ENCODE peak calls at places on chromosomes 6 and 20, in six cellular contexts. S is breast epithelium, B is right cardiac atrium, C is GM23248, P is AG10803, K is HCT116. N is an unnamed sample.

GRCh38 chr6:110329729-110330436 is 28.3 kb downstream of the METTL24 start:
- DNase-seq in K (no peak), S (no peak), P (peak), B (no peak), C (peak), N (no peak)

GRCh38 chr6:107116328-107116892 is 1.1 kb upstream of the BEND3 start:
- DNase-seq in K (no peak), S (no peak), B (no peak), P (no peak), C (peak), N (no peak)

GRCh38 chr6:115838763-115839401 is 221.8 kb downstream of the FRK start:
- DNase-seq in S (no peak), C (peak), P (peak), B (no peak), K (peak), N (peak)

GRCh38 chr6:16276991-16277981 is 38.9 kb downstream of the GMPR start:
- DNase-seq in B (peak), K (peak), S (no peak), C (peak), P (peak), N (peak)

GRCh38 chr6:110331383-110331782 is 26.8 kb downstream of the METTL24 start:
- DNase-seq in S (no peak), P (no peak), B (no peak), K (no peak), C (no peak), N (no peak)

GRCh38 chr6:72850469-72850868 is 228.6 kb downstream of the KCNQ5 start:
- DNase-seq in S (no peak), K (no peak), B (no peak), P (no peak), C (no peak), N (no peak)

GRCh38 chr6:11282245-11282644 is 49.8 kb upstream of the NEDD9 start:
- DNase-seq in S (no peak), B (no peak), K (no peak), C (no peak), P (no peak), N (no peak)

GRCh38 chr6:150134280-150134920 is 8.4 kb upstream of the PPP1R14C start:
- DNase-seq in C (no peak), B (no peak), P (no peak), S (no peak), K (no peak), N (no peak)

GRCh38 chr20:45032781-45033180 is 66.5 kb downstream of the STK4 start:
- DNase-seq in P (peak), C (peak), K (no peak), B (no peak), S (no peak), N (no peak)

GRCh38 chr6:156780117-156780641 is 3.0 kb downstream of the ARID1B start:
- DNase-seq in K (peak), B (no peak), C (peak), S (no peak), P (peak), N (peak)

GRCh38 chr6:153215242-153215641 is 84.2 kb upstream of the RGS17 start:
- DNase-seq in K (no peak), C (no peak), B (no peak), P (peak), S (no peak), N (peak)

GRCh38 chr20:19888269-19888669 is 128.9 kb upstream of the NAA20 start:
- DNase-seq in B (no peak), C (no peak), P (no peak), S (no peak), K (no peak), N (no peak)

GRCh38 chr20:58712116-58712822 is 19.7 kb downstream of the NPEPL1 start:
- DNase-seq in K (no peak), B (no peak), C (no peak), P (no peak), S (no peak), N (no peak)

GRCh38 chr6:84688187-84688878 is 76.1 kb downstream of the TBX18 start:
- DNase-seq in B (no peak), P (peak), C (peak), S (no peak), K (no peak), N (peak)

GRCh38 chr6:12403946-12404647 is 113.9 kb downstream of the EDN1 start:
- DNase-seq in K (no peak), S (no peak), C (peak), P (peak), B (no peak), N (peak)

GRCh38 chr6:308768-309167 is 16.5 kb downstream of the DUSP22 start:
- DNase-seq in B (no peak), S (no peak), C (no peak), P (no peak), K (no peak), N (no peak)

GRCh38 chr6:105810922-105811482 is 275.1 kb upstream of the PRDM1 start:
- DNase-seq in P (no peak), B (no peak), K (no peak), C (no peak), S (no peak), N (no peak)

GRCh38 chr20:21177767-21178166 is 51.9 kb downstream of the KIZ start:
- DNase-seq in B (no peak), S (no peak), P (no peak), K (no peak), C (no peak), N (no peak)

GRCh38 chr6:73248192-73248898 is 14.7 kb downstream of the KHDC1 start:
- DNase-seq in C (no peak), K (no peak), B (no peak), S (no peak), P (no peak), N (no peak)

GRCh38 chr20:57622579-57623381 is 2.6 kb upstream of the ZBP1 start:
- DNase-seq in B (peak), P (peak), K (peak), C (peak), S (peak), N (peak)

GRCh38 chr20:24462461-24463010 is 6.9 kb upstream of the SYNDIG1 start:
- DNase-seq in S (no peak), K (no peak), P (no peak), C (no peak), B (no peak), N (no peak)

GRCh38 chr6:111087871-111088667 is 766 bp downstream of the SLC16A10 start:
- DNase-seq in K (peak), C (peak), S (no peak), B (peak), P (no peak), N (no peak)

GRCh38 chr6:154350293-154350692 is 6.3 kb downstream of the IPCEF1 start:
- DNase-seq in K (no peak), B (no peak), P (no peak), S (no peak), C (peak), N (peak)

GRCh38 chr6:11241793-11242201 is 9.3 kb upstream of the NEDD9 start:
- DNase-seq in K (no peak), P (peak), C (peak), S (no peak), B (peak), N (peak)

GRCh38 chr20:25223179-25223661 is 24.7 kb upstream of the PYGB start:
- DNase-seq in P (peak), C (peak), S (no peak), K (peak), B (no peak), N (peak)

GRCh38 chr20:54177378-54177777 is 3.6 kb upstream of the CYP24A1 start:
- DNase-seq in S (no peak), P (no peak), C (no peak), B (no peak), K (no peak), N (no peak)

GRCh38 chr20:54173653-54174451 is at the start of gene CYP24A1:
- DNase-seq in P (no peak), K (no peak), S (no peak), B (peak), C (peak), N (no peak)

GRCh38 chr20:54178256-54178655 is 4.5 kb upstream of the CYP24A1 start:
- DNase-seq in C (no peak), B (no peak), K (no peak), P (no peak), S (no peak), N (no peak)

GRCh38 chr20:54174452-54175175 is 828 bp upstream of the CYP24A1 start:
- DNase-seq in S (no peak), P (no peak), K (no peak), B (no peak), C (no peak), N (no peak)

DNA sequence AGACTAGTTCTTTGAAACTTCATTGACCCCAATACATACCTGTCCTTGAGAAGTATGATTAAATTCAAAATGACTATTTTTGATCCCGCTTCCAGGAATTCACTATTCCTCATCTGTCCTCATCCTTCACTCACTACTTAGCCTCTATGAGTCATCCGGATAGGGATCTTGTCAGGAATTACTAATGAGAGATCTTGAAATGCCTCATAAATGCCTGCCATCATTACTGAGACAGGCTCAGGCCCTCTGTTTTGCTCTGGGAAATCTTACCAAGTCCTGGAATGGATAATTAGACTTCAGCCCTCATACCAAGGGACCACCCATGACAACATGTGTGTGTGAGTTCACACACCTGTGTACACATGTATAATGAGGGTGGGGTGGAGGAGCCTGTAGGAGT is 2.8 kb upstream of the CYP24A1 start:
- DNase-seq in S (no peak), P (peak), B (no peak), K (no peak), C (peak), N (no peak)
- H3K4me3 ChIP-seq in S (no peak), P (no peak), B (no peak), K (no peak), C (no peak), N (no peak)

DNA sequence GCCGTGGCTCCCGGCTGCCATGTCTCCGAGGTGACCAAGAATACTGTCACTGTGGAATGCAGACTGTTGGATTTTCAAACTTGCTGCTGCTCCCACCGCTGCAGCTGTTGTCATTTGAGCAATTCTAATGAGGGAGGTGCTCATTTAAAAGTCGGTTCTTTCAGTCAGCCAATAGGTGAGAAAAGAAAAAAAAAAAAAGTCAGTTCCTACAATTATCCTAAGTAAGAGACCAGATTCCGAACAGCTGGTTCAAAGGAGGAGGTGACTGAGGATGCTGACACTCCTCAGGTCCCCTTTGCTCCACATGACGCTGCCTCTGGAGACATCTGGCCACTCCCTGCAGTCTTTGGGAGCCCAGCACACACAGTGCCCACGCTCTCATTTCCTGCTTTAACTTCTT is 72.8 kb upstream of the QKI start:
- DNase-seq in S (no peak), C (no peak), K (no peak), P (no peak), B (peak), N (no peak)
- H3K4me3 ChIP-seq in S (no peak), C (no peak), K (no peak), P (no peak), B (no peak), N (no peak)

DNA sequence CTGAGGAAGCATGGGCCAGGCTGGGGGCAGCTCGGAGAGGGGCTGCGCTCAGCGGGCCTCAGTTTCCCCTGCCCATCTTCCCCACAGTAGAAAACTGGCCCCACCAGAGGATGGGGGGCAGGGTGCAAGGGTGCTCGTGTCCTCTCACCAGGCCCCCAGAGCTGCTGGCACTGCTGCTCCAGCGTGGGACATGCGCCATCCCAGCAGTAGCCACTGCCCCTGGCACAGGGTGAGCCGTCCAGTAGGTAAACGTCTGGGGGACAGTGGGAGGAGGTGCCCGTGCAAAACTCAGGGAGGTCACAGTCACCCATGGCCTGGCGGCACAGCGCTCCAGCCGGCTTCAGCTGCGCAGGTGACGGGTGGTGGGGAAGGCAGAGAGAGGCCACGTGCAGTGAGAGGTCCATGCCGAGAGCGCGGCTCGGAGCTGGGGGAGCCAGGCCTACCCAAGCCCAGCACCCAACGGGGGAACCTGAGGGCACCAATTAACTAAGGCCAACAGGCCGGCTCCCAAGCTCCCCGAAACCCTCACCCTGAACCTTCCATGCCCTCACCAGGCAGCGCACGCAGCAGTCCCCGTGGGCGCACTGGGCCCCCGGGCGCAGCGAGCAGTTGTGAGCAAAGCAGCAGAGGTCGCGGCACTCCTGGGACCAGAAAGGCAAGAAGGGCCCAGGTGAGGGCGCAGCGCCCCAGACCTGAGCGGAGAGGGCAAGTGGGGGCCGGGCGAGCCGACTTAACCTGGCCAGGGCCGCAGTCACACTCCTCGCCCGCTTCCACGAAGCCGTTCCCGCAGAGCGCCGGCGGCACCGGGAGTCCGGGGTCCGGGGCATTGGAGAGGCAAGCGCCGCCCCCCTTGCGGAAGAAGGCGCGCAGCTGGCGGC is 9.0 kb upstream of the GFRA4 start:
- DNase-seq in C (no peak), P (no peak), K (no peak), S (no peak), B (no peak), N (no peak)
- H3K4me3 ChIP-seq in C (no peak), P (no peak), K (no peak), S (no peak), B (no peak), N (no peak)

GRCh38 chr20:32052090-32052791 is at the start of gene HCK:
- DNase-seq in P (no peak), K (no peak), S (no peak), C (peak), B (peak), N (no peak)

GRCh38 chr20:32050851-32051556 is 1.0 kb upstream of the HCK start:
- DNase-seq in B (peak), K (no peak), P (no peak), S (no peak), C (no peak), N (no peak)

GRCh38 chr20:32053648-32054047 is 1.6 kb downstream of the HCK start:
- DNase-seq in C (no peak), K (no peak), S (no peak), P (no peak), B (no peak), N (no peak)

GRCh38 chr20:32051720-32052089 is 337 bp upstream of the HCK start:
- DNase-seq in S (no peak), P (no peak), B (no peak), C (no peak), K (no peak), N (no peak)

GRCh38 chr20:32052792-32053362 is 835 bp downstream of the HCK start:
- DNase-seq in S (no peak), K (no peak), B (peak), C (no peak), P (no peak), N (no peak)
- H3K4me3 ChIP-seq in S (peak), K (no peak), B (peak), C (no peak), P (no peak), N (no peak)

DNA sequence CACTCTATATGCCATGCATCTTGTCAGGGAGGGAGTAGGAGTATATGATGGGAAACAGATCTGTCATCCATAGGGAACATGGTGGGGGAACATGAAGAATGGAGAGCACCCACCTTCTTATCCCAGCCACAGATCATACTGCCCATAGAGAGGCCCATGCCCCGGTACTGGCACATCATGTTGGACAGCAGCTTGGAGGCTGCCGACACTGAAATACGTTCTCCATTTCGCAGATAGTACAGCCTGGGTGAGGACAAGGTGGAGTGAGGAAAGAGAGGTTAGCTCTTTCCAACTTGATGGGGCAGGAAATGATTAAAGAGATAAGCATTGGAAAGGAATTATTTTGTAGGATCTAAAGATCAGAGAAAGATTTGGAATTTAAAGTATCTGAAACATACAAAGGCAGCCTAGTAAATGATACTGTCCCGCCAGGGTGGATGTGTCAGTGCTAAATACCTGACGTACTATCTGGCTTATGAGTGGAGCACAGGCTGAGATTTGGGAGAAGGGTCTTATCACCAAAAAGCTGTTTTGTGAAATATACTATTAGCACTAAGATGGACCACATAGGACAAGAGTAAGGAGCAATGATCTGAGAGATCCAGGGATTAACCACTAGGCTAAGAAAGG is 1.7 kb downstream of the PSMB8 start:
- DNase-seq in S (no peak), K (no peak), B (no peak), C (no peak), P (no peak), N (no peak)
- H3K4me3 ChIP-seq in S (no peak), K (no peak), B (no peak), C (no peak), P (no peak), N (no peak)

GRCh38 chr20:3172933-3173581 is at the start of gene LZTS3:
- DNase-seq in B (peak), C (peak), S (peak), P (peak), K (no peak), N (peak)

GRCh38 chr20:3171391-3172125 is 1.8 kb downstream of the LZTS3 start:
- DNase-seq in B (no peak), P (no peak), K (no peak), C (no peak), S (no peak), N (no peak)

GRCh38 chr20:3173582-3174441 is 463 bp upstream of the LZTS3 start:
- DNase-seq in S (peak), K (peak), C (peak), P (peak), B (peak), N (peak)

GRCh38 chr20:3174442-3175263 is 1.3 kb upstream of the LZTS3 start:
- DNase-seq in P (peak), K (peak), B (no peak), S (no peak), C (peak), N (peak)

GRCh38 chr20:3172126-3172932 is 1.0 kb downstream of the LZTS3 start:
- DNase-seq in K (no peak), B (no peak), P (no peak), C (no peak), S (no peak), N (no peak)
- H3K4me3 ChIP-seq in K (peak), B (peak), P (peak), C (peak), S (peak), N (peak)

GRCh38 chr6:158603261-158604047 is 41.1 kb downstream of the DYNLT1 start:
- DNase-seq in P (no peak), C (no peak), K (no peak), S (no peak), B (no peak), N (peak)
- H3K4me3 ChIP-seq in P (no peak), C (no peak), K (no peak), S (no peak), B (no peak), N (no peak)

GRCh38 chr6:32664354-32664753 is 2.1 kb downstream of the HLA-DQB1 start:
- DNase-seq in K (no peak), C (no peak), P (no peak), S (no peak), B (peak), N (no peak)

GRCh38 chr6:32664827-32665362 is 1.6 kb downstream of the HLA-DQB1 start:
- DNase-seq in B (peak), S (no peak), C (peak), K (no peak), P (no peak), N (no peak)

GRCh38 chr6:32662099-32662498 is 4.4 kb downstream of the HLA-DQB1 start:
- DNase-seq in C (no peak), P (no peak), B (no peak), S (no peak), K (no peak), N (no peak)

GRCh38 chr6:32659856-32660595 is 6.4 kb downstream of the HLA-DQB1 start:
- DNase-seq in P (no peak), S (no peak), K (no peak), C (no peak), B (no peak), N (no peak)

GRCh38 chr6:32662836-32663235 is 3.6 kb downstream of the HLA-DQB1 start:
- DNase-seq in B (no peak), P (no peak), S (no peak), K (no peak), C (no peak), N (no peak)
- H3K4me3 ChIP-seq in B (no peak), P (no peak), S (no peak), K (no peak), C (no peak), N (no peak)

DNA sequence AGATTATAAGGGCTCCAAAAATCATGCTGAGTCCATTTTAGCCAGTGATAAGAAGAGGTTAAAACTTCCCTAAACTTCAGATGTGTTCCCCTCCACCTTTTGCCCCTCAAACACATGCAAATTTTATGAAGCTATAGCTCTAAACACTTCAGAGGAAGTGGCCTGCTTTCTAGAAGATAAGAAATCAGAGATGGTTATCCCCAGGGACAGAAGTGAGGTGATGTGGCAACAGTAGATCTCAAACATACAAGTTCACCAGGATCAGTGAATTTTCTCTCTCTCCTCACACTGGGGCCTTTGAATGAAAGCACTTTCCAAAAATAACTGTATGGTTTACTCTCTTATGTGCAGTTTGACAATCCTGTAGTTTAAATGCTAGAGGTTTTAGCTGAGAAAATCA is 332.0 kb downstream of the BTBD9 start:
- DNase-seq in K (no peak), B (no peak), C (peak), P (no peak), S (no peak), N (peak)
- H3K4me3 ChIP-seq in K (no peak), B (no peak), C (no peak), P (no peak), S (no peak), N (no peak)

N was measured in fibroblast of the aortic adventitia.